ENCODE peak calls at places on chromosomes 13 and 19, in six cellular contexts. Z is K562, S is NB4, O is endothelial cell of umbilical vein, D is HepG2, G is GM12878. H is an unnamed sample.

GRCh38 chr19:46218160-46218559 is 11.4 kb upstream of the IGFL1 start:
- DNase-seq in Z (peak; percentile 39), S (peak; percentile 78), O (peak; percentile 24), D (peak; percentile 23), G (no peak), H (peak; percentile 56)

GRCh38 chr19:3415695-3416094 is 49.3 kb downstream of the NFIC start:
- DNase-seq in Z (no peak), S (no peak), O (no peak), D (no peak), G (no peak), H (no peak)

GRCh38 chr13:30306762-30307193 is 573 bp downstream of the KATNAL1 start:
- DNase-seq in Z (peak; percentile 72), S (peak; percentile 95), O (peak; percentile 90), D (peak; percentile 87), G (peak; percentile 66), H (peak; percentile 89)

GRCh38 chr13:110772091-110772984 is 58.8 kb downstream of the ING1 start:
- DNase-seq in Z (no peak), S (no peak), O (no peak), D (no peak), G (no peak), H (no peak)

GRCh38 chr13:106173891-106174610 is 361.4 kb downstream of the EFNB2 start:
- DNase-seq in Z (no peak), S (no peak), O (no peak), D (no peak), G (no peak), H (no peak)

GRCh38 chr19:50669319-50670101 is 20.3 kb downstream of the C19orf81 start:
- DNase-seq in Z (peak; percentile 68), S (peak; percentile 51), O (peak; percentile 31), D (no peak), G (no peak), H (peak; percentile 61)

GRCh38 chr19:3047307-3048189 is 14.7 kb downstream of the TLE5 start:
- DNase-seq in Z (peak; percentile 78), S (peak; percentile 70), O (peak; percentile 73), D (peak; percentile 79), G (no peak), H (peak; percentile 52)

GRCh38 chr19:53183146-53183545 is 10.0 kb downstream of the ZNF665 start:
- DNase-seq in Z (no peak), S (no peak), O (no peak), D (no peak), G (no peak), H (no peak)

GRCh38 chr19:21197589-21198295 is 55.9 kb downstream of the ZNF431 start:
- DNase-seq in Z (no peak), S (peak; percentile 71), O (no peak), D (no peak), G (no peak), H (no peak)

GRCh38 chr19:45428385-45429231 is 4.9 kb upstream of the ERCC1 start:
- DNase-seq in Z (peak; percentile 72), S (peak; percentile 44), O (peak; percentile 49), D (no peak), G (no peak), H (peak; percentile 68)

GRCh38 chr13:36029171-36029570 is 102.0 kb downstream of the DCLK1 start:
- DNase-seq in Z (no peak), S (no peak), O (no peak), D (no peak), G (no peak), H (no peak)

GRCh38 chr13:110546933-110547332 is 14.6 kb downstream of the RAB20 start:
- DNase-seq in Z (no peak), S (no peak), O (peak; percentile 94), D (peak; percentile 80), G (no peak), H (peak; percentile 81)

GRCh38 chr19:44820648-44821609 is 12.0 kb downstream of the BCAM start:
- DNase-seq in Z (peak; percentile 32), S (no peak), O (peak; percentile 50), D (no peak), G (no peak), H (no peak)

GRCh38 chr13:23087884-23088283 is 92.9 kb upstream of the SGCG start:
- DNase-seq in Z (peak; percentile 13), S (peak; percentile 43), O (no peak), D (peak; percentile 23), G (no peak), H (peak; percentile 13)

GRCh38 chr13:44818428-44818827 is 170.8 kb downstream of the NUFIP1 start:
- DNase-seq in Z (no peak), S (peak; percentile 42), O (no peak), D (peak; percentile 24), G (no peak), H (peak; percentile 54)

DNA sequence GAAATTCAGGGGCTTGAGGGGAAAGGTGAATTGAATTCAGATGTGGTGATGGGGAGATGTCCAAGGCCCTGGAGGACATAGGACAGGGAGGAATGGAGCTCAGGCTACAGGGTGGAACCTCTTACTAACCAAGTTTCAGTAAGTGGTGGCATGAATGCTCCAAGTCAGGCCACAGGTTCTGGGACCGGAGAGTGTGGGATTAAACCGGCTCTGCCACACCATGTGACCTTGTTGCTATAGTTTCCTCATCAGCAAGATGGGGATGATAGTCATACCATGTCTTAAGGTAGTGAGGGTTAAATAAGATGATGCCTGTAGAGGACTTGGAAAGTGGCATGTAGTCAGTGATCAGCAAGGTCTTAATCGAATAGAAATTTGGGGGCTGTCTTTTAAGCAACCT is 16.3 kb downstream of the GPR183 start:
- DNase-seq in Z (no peak), S (no peak), O (no peak), D (no peak), G (no peak), H (no peak)
- TF ChIP-seq MYC in Z (no peak), S (no peak), O (no peak), D (no peak), G (no peak), H (no peak)

GRCh38 chr13:112066624-112067004 is 335 bp upstream of the SOX1 start:
- DNase-seq in Z (no peak), S (no peak), O (no peak), D (no peak), G (no peak), H (no peak)
- TF ChIP-seq MYC in Z (no peak), S (no peak), O (no peak), D (no peak), G (no peak), H (no peak)

DNA sequence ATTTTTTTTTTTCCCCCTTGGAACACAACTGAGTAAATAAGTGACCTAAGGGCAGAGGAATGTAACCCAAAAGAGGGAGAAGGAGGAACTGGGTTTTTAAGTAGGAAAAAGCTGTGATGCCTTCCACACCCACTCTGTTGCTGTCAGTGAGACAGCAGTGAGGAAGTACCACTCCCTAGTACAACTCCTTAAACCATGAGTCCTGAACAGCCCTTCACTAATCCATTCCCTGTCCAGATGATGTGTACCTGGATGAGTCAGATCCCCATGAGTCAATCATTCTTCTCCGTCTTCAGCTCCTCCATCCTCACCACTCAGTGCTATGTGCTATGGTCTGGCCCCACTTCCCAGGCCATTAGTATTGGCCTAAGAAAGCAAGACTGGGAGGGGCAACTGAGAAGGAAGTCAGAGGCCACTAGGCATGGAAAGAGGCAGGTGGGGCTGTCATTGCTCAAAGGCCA is 12.9 kb upstream of the CXCL17 start:
- DNase-seq in Z (no peak), S (no peak), O (no peak), D (no peak), G (no peak), H (peak; percentile 83)
- TF ChIP-seq MYC in Z (no peak), S (no peak), O (no peak), D (no peak), G (no peak), H (no peak)

GRCh38 chr13:37094840-37095239 is 10.6 kb downstream of the CSNK1A1L start:
- DNase-seq in Z (no peak), S (peak; percentile 27), O (no peak), D (no peak), G (no peak), H (no peak)
- TF ChIP-seq MYC in Z (no peak), S (no peak), O (no peak), D (no peak), G (no peak), H (no peak)

H was measured in A549.